ENCODE peak calls at places on chromosomes 3 and 15, in six cellular contexts. One of them, this sample, is unnamed.

GRCh38 chr3:67739851-67740250 is 85.4 kb upstream of the SUCLG2 start:
- DNase-seq in NCI-H748 treated with DMSO at 0.1 percent for 48 hours: no peak
- DNase-seq in RWPE1: no peak
- DNase-seq in astrocyte of the hippocampus: no peak
- DNase-seq in activated T-helper 1 cell treated with Interleukin-2 at 50 U/mL for 16 hours: no peak
- DNase-seq in stimulated activated CD4-positive, alpha-beta T cell treated with anti-CD3 and anti-CD28 coated beads, Interleukin-2, amount 100 ng/mL, for 48 hours: no peak
- DNase-seq in this sample: no peak

GRCh38 chr3:168002786-168003368 is 92.8 kb downstream of the GOLIM4 start:
- DNase-seq in RWPE1: peak
- DNase-seq in activated T-helper 1 cell treated with Interleukin-2 at 50 U/mL for 16 hours: no peak
- DNase-seq in astrocyte of the hippocampus: peak
- DNase-seq in stimulated activated CD4-positive, alpha-beta T cell treated with anti-CD3 and anti-CD28 coated beads, Interleukin-2, amount 100 ng/mL, for 48 hours: no peak
- DNase-seq in NCI-H748 treated with DMSO at 0.1 percent for 48 hours: no peak
- DNase-seq in this sample: no peak

GRCh38 chr3:181623924-181624694 is 87.6 kb upstream of the SOX2 start:
- DNase-seq in RWPE1: peak
- DNase-seq in astrocyte of the hippocampus: peak
- DNase-seq in stimulated activated CD4-positive, alpha-beta T cell treated with anti-CD3 and anti-CD28 coated beads, Interleukin-2, amount 100 ng/mL, for 48 hours: no peak
- DNase-seq in activated T-helper 1 cell treated with Interleukin-2 at 50 U/mL for 16 hours: no peak
- DNase-seq in NCI-H748 treated with DMSO at 0.1 percent for 48 hours: peak
- DNase-seq in this sample: no peak

GRCh38 chr3:70832035-70832795 is 519.8 kb upstream of the MDFIC2 start:
- DNase-seq in activated T-helper 1 cell treated with Interleukin-2 at 50 U/mL for 16 hours: no peak
- DNase-seq in NCI-H748 treated with DMSO at 0.1 percent for 48 hours: no peak
- DNase-seq in astrocyte of the hippocampus: peak
- DNase-seq in stimulated activated CD4-positive, alpha-beta T cell treated with anti-CD3 and anti-CD28 coated beads, Interleukin-2, amount 100 ng/mL, for 48 hours: no peak
- DNase-seq in RWPE1: no peak
- DNase-seq in this sample: no peak

GRCh38 chr15:72487070-72487797 is 13.1 kb downstream of the ARIH1 start:
- DNase-seq in activated T-helper 1 cell treated with Interleukin-2 at 50 U/mL for 16 hours: no peak
- DNase-seq in stimulated activated CD4-positive, alpha-beta T cell treated with anti-CD3 and anti-CD28 coated beads, Interleukin-2, amount 100 ng/mL, for 48 hours: no peak
- DNase-seq in NCI-H748 treated with DMSO at 0.1 percent for 48 hours: no peak
- DNase-seq in RWPE1: no peak
- DNase-seq in astrocyte of the hippocampus: peak
- DNase-seq in this sample: no peak

GRCh38 chr3:160754371-160754854 is 1.6 kb upstream of the PPM1L start:
- DNase-seq in stimulated activated CD4-positive, alpha-beta T cell treated with anti-CD3 and anti-CD28 coated beads, Interleukin-2, amount 100 ng/mL, for 48 hours: peak
- DNase-seq in RWPE1: peak
- DNase-seq in activated T-helper 1 cell treated with Interleukin-2 at 50 U/mL for 16 hours: no peak
- DNase-seq in NCI-H748 treated with DMSO at 0.1 percent for 48 hours: no peak
- DNase-seq in astrocyte of the hippocampus: peak
- DNase-seq in this sample: no peak

GRCh38 chr3:78580691-78581090 is 1187.1 kb downstream of the ROBO1 start:
- DNase-seq in NCI-H748 treated with DMSO at 0.1 percent for 48 hours: no peak
- DNase-seq in activated T-helper 1 cell treated with Interleukin-2 at 50 U/mL for 16 hours: no peak
- DNase-seq in astrocyte of the hippocampus: peak
- DNase-seq in stimulated activated CD4-positive, alpha-beta T cell treated with anti-CD3 and anti-CD28 coated beads, Interleukin-2, amount 100 ng/mL, for 48 hours: no peak
- DNase-seq in RWPE1: no peak
- DNase-seq in this sample: no peak

GRCh38 chr15:29612096-29612495 is 210.2 kb downstream of the TJP1 start:
- DNase-seq in stimulated activated CD4-positive, alpha-beta T cell treated with anti-CD3 and anti-CD28 coated beads, Interleukin-2, amount 100 ng/mL, for 48 hours: no peak
- DNase-seq in astrocyte of the hippocampus: peak
- DNase-seq in NCI-H748 treated with DMSO at 0.1 percent for 48 hours: no peak
- DNase-seq in RWPE1: no peak
- DNase-seq in activated T-helper 1 cell treated with Interleukin-2 at 50 U/mL for 16 hours: no peak
- DNase-seq in this sample: peak

GRCh38 chr3:191136347-191136746 is 62.7 kb upstream of the OSTN start:
- DNase-seq in NCI-H748 treated with DMSO at 0.1 percent for 48 hours: no peak
- DNase-seq in RWPE1: no peak
- DNase-seq in astrocyte of the hippocampus: peak
- DNase-seq in stimulated activated CD4-positive, alpha-beta T cell treated with anti-CD3 and anti-CD28 coated beads, Interleukin-2, amount 100 ng/mL, for 48 hours: no peak
- DNase-seq in activated T-helper 1 cell treated with Interleukin-2 at 50 U/mL for 16 hours: no peak
- DNase-seq in this sample: no peak

GRCh38 chr3:18825586-18826157 is 322.6 kb upstream of the KCNH8 start:
- DNase-seq in RWPE1: no peak
- DNase-seq in activated T-helper 1 cell treated with Interleukin-2 at 50 U/mL for 16 hours: no peak
- DNase-seq in NCI-H748 treated with DMSO at 0.1 percent for 48 hours: no peak
- DNase-seq in astrocyte of the hippocampus: no peak
- DNase-seq in stimulated activated CD4-positive, alpha-beta T cell treated with anti-CD3 and anti-CD28 coated beads, Interleukin-2, amount 100 ng/mL, for 48 hours: no peak
- DNase-seq in this sample: no peak

GRCh38 chr15:33215941-33216872 is 21.7 kb upstream of the FMN1 start:
- DNase-seq in NCI-H748 treated with DMSO at 0.1 percent for 48 hours: no peak
- DNase-seq in activated T-helper 1 cell treated with Interleukin-2 at 50 U/mL for 16 hours: no peak
- DNase-seq in RWPE1: peak
- DNase-seq in astrocyte of the hippocampus: peak
- DNase-seq in stimulated activated CD4-positive, alpha-beta T cell treated with anti-CD3 and anti-CD28 coated beads, Interleukin-2, amount 100 ng/mL, for 48 hours: no peak
- DNase-seq in this sample: no peak

GRCh38 chr15:100721758-100722550 is 119.6 kb downstream of the ASB7 start:
- DNase-seq in activated T-helper 1 cell treated with Interleukin-2 at 50 U/mL for 16 hours: no peak
- DNase-seq in astrocyte of the hippocampus: peak
- DNase-seq in RWPE1: peak
- DNase-seq in stimulated activated CD4-positive, alpha-beta T cell treated with anti-CD3 and anti-CD28 coated beads, Interleukin-2, amount 100 ng/mL, for 48 hours: no peak
- DNase-seq in NCI-H748 treated with DMSO at 0.1 percent for 48 hours: no peak
- DNase-seq in this sample: no peak

GRCh38 chr3:69033470-69033869 is 18.7 kb downstream of the TMF1 start:
- DNase-seq in stimulated activated CD4-positive, alpha-beta T cell treated with anti-CD3 and anti-CD28 coated beads, Interleukin-2, amount 100 ng/mL, for 48 hours: no peak
- DNase-seq in RWPE1: peak
- DNase-seq in NCI-H748 treated with DMSO at 0.1 percent for 48 hours: no peak
- DNase-seq in astrocyte of the hippocampus: no peak
- DNase-seq in activated T-helper 1 cell treated with Interleukin-2 at 50 U/mL for 16 hours: no peak
- DNase-seq in this sample: no peak

GRCh38 chr3:135166266-135166825 is 371.3 kb downstream of the EPHB1 start:
- DNase-seq in astrocyte of the hippocampus: peak
- DNase-seq in activated T-helper 1 cell treated with Interleukin-2 at 50 U/mL for 16 hours: no peak
- DNase-seq in stimulated activated CD4-positive, alpha-beta T cell treated with anti-CD3 and anti-CD28 coated beads, Interleukin-2, amount 100 ng/mL, for 48 hours: no peak
- DNase-seq in RWPE1: no peak
- DNase-seq in NCI-H748 treated with DMSO at 0.1 percent for 48 hours: no peak
- DNase-seq in this sample: no peak

GRCh38 chr3:44355634-44356033 is 17.1 kb downstream of the TCAIM start:
- DNase-seq in RWPE1: peak
- DNase-seq in stimulated activated CD4-positive, alpha-beta T cell treated with anti-CD3 and anti-CD28 coated beads, Interleukin-2, amount 100 ng/mL, for 48 hours: no peak
- DNase-seq in NCI-H748 treated with DMSO at 0.1 percent for 48 hours: no peak
- DNase-seq in activated T-helper 1 cell treated with Interleukin-2 at 50 U/mL for 16 hours: no peak
- DNase-seq in astrocyte of the hippocampus: peak
- DNase-seq in this sample: no peak

GRCh38 chr3:18189651-18190050 is 235.5 kb downstream of the SATB1 start:
- DNase-seq in astrocyte of the hippocampus: peak
- DNase-seq in NCI-H748 treated with DMSO at 0.1 percent for 48 hours: no peak
- DNase-seq in RWPE1: no peak
- DNase-seq in stimulated activated CD4-positive, alpha-beta T cell treated with anti-CD3 and anti-CD28 coated beads, Interleukin-2, amount 100 ng/mL, for 48 hours: no peak
- DNase-seq in activated T-helper 1 cell treated with Interleukin-2 at 50 U/mL for 16 hours: no peak
- DNase-seq in this sample: no peak

GRCh38 chr3:178036745-178037144 is 499.5 kb upstream of the KCNMB2 start:
- DNase-seq in RWPE1: no peak
- DNase-seq in stimulated activated CD4-positive, alpha-beta T cell treated with anti-CD3 and anti-CD28 coated beads, Interleukin-2, amount 100 ng/mL, for 48 hours: no peak
- DNase-seq in NCI-H748 treated with DMSO at 0.1 percent for 48 hours: no peak
- DNase-seq in astrocyte of the hippocampus: peak
- DNase-seq in activated T-helper 1 cell treated with Interleukin-2 at 50 U/mL for 16 hours: no peak
- DNase-seq in this sample: no peak

GRCh38 chr3:48532271-48532973 is 24.2 kb downstream of the PFKFB4 start:
- DNase-seq in NCI-H748 treated with DMSO at 0.1 percent for 48 hours: no peak
- DNase-seq in RWPE1: no peak
- DNase-seq in stimulated activated CD4-positive, alpha-beta T cell treated with anti-CD3 and anti-CD28 coated beads, Interleukin-2, amount 100 ng/mL, for 48 hours: no peak
- DNase-seq in activated T-helper 1 cell treated with Interleukin-2 at 50 U/mL for 16 hours: no peak
- DNase-seq in astrocyte of the hippocampus: no peak
- DNase-seq in this sample: no peak

GRCh38 chr3:101940521-101940992 is 91.2 kb downstream of the NFKBIZ start:
- DNase-seq in astrocyte of the hippocampus: peak
- DNase-seq in RWPE1: peak
- DNase-seq in stimulated activated CD4-positive, alpha-beta T cell treated with anti-CD3 and anti-CD28 coated beads, Interleukin-2, amount 100 ng/mL, for 48 hours: no peak
- DNase-seq in NCI-H748 treated with DMSO at 0.1 percent for 48 hours: peak
- DNase-seq in activated T-helper 1 cell treated with Interleukin-2 at 50 U/mL for 16 hours: no peak
- DNase-seq in this sample: no peak

GRCh38 chr3:52291508-52292181 is 4.0 kb downstream of the GLYCTK start:
- DNase-seq in astrocyte of the hippocampus: peak
- DNase-seq in activated T-helper 1 cell treated with Interleukin-2 at 50 U/mL for 16 hours: no peak
- DNase-seq in stimulated activated CD4-positive, alpha-beta T cell treated with anti-CD3 and anti-CD28 coated beads, Interleukin-2, amount 100 ng/mL, for 48 hours: no peak
- DNase-seq in RWPE1: no peak
- DNase-seq in NCI-H748 treated with DMSO at 0.1 percent for 48 hours: peak
- DNase-seq in this sample: no peak

GRCh38 chr15:94965593-94965992 is 734.2 kb downstream of the MCTP2 start:
- DNase-seq in activated T-helper 1 cell treated with Interleukin-2 at 50 U/mL for 16 hours: no peak
- DNase-seq in astrocyte of the hippocampus: no peak
- DNase-seq in stimulated activated CD4-positive, alpha-beta T cell treated with anti-CD3 and anti-CD28 coated beads, Interleukin-2, amount 100 ng/mL, for 48 hours: no peak
- DNase-seq in RWPE1: no peak
- DNase-seq in NCI-H748 treated with DMSO at 0.1 percent for 48 hours: no peak
- DNase-seq in this sample: no peak

GRCh38 chr15:46576611-46577010 is 941.8 kb downstream of the SQOR start:
- DNase-seq in NCI-H748 treated with DMSO at 0.1 percent for 48 hours: no peak
- DNase-seq in activated T-helper 1 cell treated with Interleukin-2 at 50 U/mL for 16 hours: no peak
- DNase-seq in astrocyte of the hippocampus: no peak
- DNase-seq in RWPE1: no peak
- DNase-seq in stimulated activated CD4-positive, alpha-beta T cell treated with anti-CD3 and anti-CD28 coated beads, Interleukin-2, amount 100 ng/mL, for 48 hours: no peak
- DNase-seq in this sample: no peak

GRCh38 chr15:63348392-63348791 is 33.3 kb downstream of the CA12 start:
- DNase-seq in NCI-H748 treated with DMSO at 0.1 percent for 48 hours: no peak
- DNase-seq in stimulated activated CD4-positive, alpha-beta T cell treated with anti-CD3 and anti-CD28 coated beads, Interleukin-2, amount 100 ng/mL, for 48 hours: no peak
- DNase-seq in astrocyte of the hippocampus: peak
- DNase-seq in activated T-helper 1 cell treated with Interleukin-2 at 50 U/mL for 16 hours: no peak
- DNase-seq in RWPE1: peak
- DNase-seq in this sample: no peak

GRCh38 chr3:45959201-45959600 is 15.9 kb downstream of the CXCR6 start:
- DNase-seq in NCI-H748 treated with DMSO at 0.1 percent for 48 hours: no peak
- DNase-seq in stimulated activated CD4-positive, alpha-beta T cell treated with anti-CD3 and anti-CD28 coated beads, Interleukin-2, amount 100 ng/mL, for 48 hours: no peak
- DNase-seq in RWPE1: no peak
- DNase-seq in activated T-helper 1 cell treated with Interleukin-2 at 50 U/mL for 16 hours: no peak
- DNase-seq in astrocyte of the hippocampus: no peak
- DNase-seq in this sample: no peak

GRCh38 chr15:49418811-49419210 is 4.2 kb upstream of the FGF7 start:
- DNase-seq in NCI-H748 treated with DMSO at 0.1 percent for 48 hours: no peak
- DNase-seq in RWPE1: no peak
- DNase-seq in stimulated activated CD4-positive, alpha-beta T cell treated with anti-CD3 and anti-CD28 coated beads, Interleukin-2, amount 100 ng/mL, for 48 hours: no peak
- DNase-seq in activated T-helper 1 cell treated with Interleukin-2 at 50 U/mL for 16 hours: no peak
- DNase-seq in astrocyte of the hippocampus: no peak
- DNase-seq in this sample: no peak

GRCh38 chr15:75648156-75649000 is 666 bp downstream of the SNX33 start:
- DNase-seq in RWPE1: no peak
- DNase-seq in stimulated activated CD4-positive, alpha-beta T cell treated with anti-CD3 and anti-CD28 coated beads, Interleukin-2, amount 100 ng/mL, for 48 hours: no peak
- DNase-seq in NCI-H748 treated with DMSO at 0.1 percent for 48 hours: no peak
- DNase-seq in astrocyte of the hippocampus: peak
- DNase-seq in activated T-helper 1 cell treated with Interleukin-2 at 50 U/mL for 16 hours: no peak
- DNase-seq in this sample: no peak

GRCh38 chr3:109339714-109340648 is 2.6 kb upstream of the DPPA4 start:
- DNase-seq in activated T-helper 1 cell treated with Interleukin-2 at 50 U/mL for 16 hours: no peak
- DNase-seq in NCI-H748 treated with DMSO at 0.1 percent for 48 hours: no peak
- DNase-seq in astrocyte of the hippocampus: no peak
- DNase-seq in RWPE1: no peak
- DNase-seq in stimulated activated CD4-positive, alpha-beta T cell treated with anti-CD3 and anti-CD28 coated beads, Interleukin-2, amount 100 ng/mL, for 48 hours: no peak
- DNase-seq in this sample: no peak

GRCh38 chr15:69756440-69756839 is 303.8 kb downstream of the RPLP1 start:
- DNase-seq in RWPE1: no peak
- DNase-seq in astrocyte of the hippocampus: no peak
- DNase-seq in NCI-H748 treated with DMSO at 0.1 percent for 48 hours: no peak
- DNase-seq in activated T-helper 1 cell treated with Interleukin-2 at 50 U/mL for 16 hours: no peak
- DNase-seq in stimulated activated CD4-positive, alpha-beta T cell treated with anti-CD3 and anti-CD28 coated beads, Interleukin-2, amount 100 ng/mL, for 48 hours: no peak
- DNase-seq in this sample: no peak

GRCh38 chr3:129606522-129607390 is at the start of gene PLXND1:
- DNase-seq in stimulated activated CD4-positive, alpha-beta T cell treated with anti-CD3 and anti-CD28 coated beads, Interleukin-2, amount 100 ng/mL, for 48 hours: peak
- DNase-seq in activated T-helper 1 cell treated with Interleukin-2 at 50 U/mL for 16 hours: peak
- DNase-seq in astrocyte of the hippocampus: peak
- DNase-seq in RWPE1: peak
- DNase-seq in NCI-H748 treated with DMSO at 0.1 percent for 48 hours: peak
- DNase-seq in this sample: no peak

GRCh38 chr3:67489816-67490215 is 164.6 kb downstream of the SUCLG2 start:
- DNase-seq in NCI-H748 treated with DMSO at 0.1 percent for 48 hours: no peak
- DNase-seq in activated T-helper 1 cell treated with Interleukin-2 at 50 U/mL for 16 hours: no peak
- DNase-seq in astrocyte of the hippocampus: peak
- DNase-seq in stimulated activated CD4-positive, alpha-beta T cell treated with anti-CD3 and anti-CD28 coated beads, Interleukin-2, amount 100 ng/mL, for 48 hours: no peak
- DNase-seq in RWPE1: no peak
- DNase-seq in this sample: no peak

GRCh38 chr15:62895905-62896316 is 146.6 kb upstream of the TPM1 start:
- DNase-seq in astrocyte of the hippocampus: peak
- DNase-seq in stimulated activated CD4-positive, alpha-beta T cell treated with anti-CD3 and anti-CD28 coated beads, Interleukin-2, amount 100 ng/mL, for 48 hours: no peak
- DNase-seq in activated T-helper 1 cell treated with Interleukin-2 at 50 U/mL for 16 hours: no peak
- DNase-seq in RWPE1: peak
- DNase-seq in NCI-H748 treated with DMSO at 0.1 percent for 48 hours: no peak
- DNase-seq in this sample: no peak

GRCh38 chr3:100521439-100521845 is 29.0 kb downstream of the TMEM45A start:
- DNase-seq in activated T-helper 1 cell treated with Interleukin-2 at 50 U/mL for 16 hours: no peak
- DNase-seq in NCI-H748 treated with DMSO at 0.1 percent for 48 hours: no peak
- DNase-seq in RWPE1: no peak
- DNase-seq in astrocyte of the hippocampus: no peak
- DNase-seq in stimulated activated CD4-positive, alpha-beta T cell treated with anti-CD3 and anti-CD28 coated beads, Interleukin-2, amount 100 ng/mL, for 48 hours: no peak
- DNase-seq in this sample: no peak

GRCh38 chr3:149020839-149021252 is 29.5 kb downstream of the GYG1 start:
- DNase-seq in activated T-helper 1 cell treated with Interleukin-2 at 50 U/mL for 16 hours: no peak
- DNase-seq in RWPE1: no peak
- DNase-seq in NCI-H748 treated with DMSO at 0.1 percent for 48 hours: no peak
- DNase-seq in astrocyte of the hippocampus: no peak
- DNase-seq in stimulated activated CD4-positive, alpha-beta T cell treated with anti-CD3 and anti-CD28 coated beads, Interleukin-2, amount 100 ng/mL, for 48 hours: no peak
- DNase-seq in this sample: peak

GRCh38 chr3:171704002-171704401 is 106.3 kb downstream of the PLD1 start:
- DNase-seq in NCI-H748 treated with DMSO at 0.1 percent for 48 hours: peak
- DNase-seq in stimulated activated CD4-positive, alpha-beta T cell treated with anti-CD3 and anti-CD28 coated beads, Interleukin-2, amount 100 ng/mL, for 48 hours: no peak
- DNase-seq in astrocyte of the hippocampus: peak
- DNase-seq in RWPE1: peak
- DNase-seq in activated T-helper 1 cell treated with Interleukin-2 at 50 U/mL for 16 hours: no peak
- DNase-seq in this sample: peak

GRCh38 chr3:174776123-174776522 is 83.0 kb upstream of the NAALADL2 start:
- DNase-seq in NCI-H748 treated with DMSO at 0.1 percent for 48 hours: no peak
- DNase-seq in activated T-helper 1 cell treated with Interleukin-2 at 50 U/mL for 16 hours: no peak
- DNase-seq in astrocyte of the hippocampus: no peak
- DNase-seq in stimulated activated CD4-positive, alpha-beta T cell treated with anti-CD3 and anti-CD28 coated beads, Interleukin-2, amount 100 ng/mL, for 48 hours: no peak
- DNase-seq in RWPE1: peak
- DNase-seq in this sample: no peak

GRCh38 chr3:184176377-184177330 is 2.0 kb downstream of the AP2M1 start:
- DNase-seq in RWPE1: peak
- DNase-seq in stimulated activated CD4-positive, alpha-beta T cell treated with anti-CD3 and anti-CD28 coated beads, Interleukin-2, amount 100 ng/mL, for 48 hours: no peak
- DNase-seq in activated T-helper 1 cell treated with Interleukin-2 at 50 U/mL for 16 hours: no peak
- DNase-seq in NCI-H748 treated with DMSO at 0.1 percent for 48 hours: no peak
- DNase-seq in astrocyte of the hippocampus: peak
- DNase-seq in this sample: peak

GRCh38 chr3:186380622-186381380 is 18.8 kb upstream of the DGKG start:
- DNase-seq in RWPE1: no peak
- DNase-seq in NCI-H748 treated with DMSO at 0.1 percent for 48 hours: no peak
- DNase-seq in stimulated activated CD4-positive, alpha-beta T cell treated with anti-CD3 and anti-CD28 coated beads, Interleukin-2, amount 100 ng/mL, for 48 hours: no peak
- DNase-seq in activated T-helper 1 cell treated with Interleukin-2 at 50 U/mL for 16 hours: no peak
- DNase-seq in astrocyte of the hippocampus: peak
- DNase-seq in this sample: no peak

GRCh38 chr15:33724321-33725036 is 243.8 kb upstream of the CHRM5 start:
- DNase-seq in RWPE1: no peak
- DNase-seq in NCI-H748 treated with DMSO at 0.1 percent for 48 hours: no peak
- DNase-seq in astrocyte of the hippocampus: peak
- DNase-seq in stimulated activated CD4-positive, alpha-beta T cell treated with anti-CD3 and anti-CD28 coated beads, Interleukin-2, amount 100 ng/mL, for 48 hours: no peak
- DNase-seq in activated T-helper 1 cell treated with Interleukin-2 at 50 U/mL for 16 hours: no peak
- DNase-seq in this sample: no peak

GRCh38 chr15:57640935-57641682 is 49.4 kb downstream of the MYZAP start:
- DNase-seq in astrocyte of the hippocampus: peak
- DNase-seq in RWPE1: peak
- DNase-seq in activated T-helper 1 cell treated with Interleukin-2 at 50 U/mL for 16 hours: no peak
- DNase-seq in stimulated activated CD4-positive, alpha-beta T cell treated with anti-CD3 and anti-CD28 coated beads, Interleukin-2, amount 100 ng/mL, for 48 hours: no peak
- DNase-seq in NCI-H748 treated with DMSO at 0.1 percent for 48 hours: no peak
- DNase-seq in this sample: no peak

This sample was measured in iPS DF 19.7.